ENCODE peak calls at places on chromosomes 4 and X, in ten cellular contexts. A is ascending aorta, J is cardiac muscle cell, M is Caco-2, B is A549, W is neural progenitor cell, N is lower lobe of right lung, S is A673, K is IMR-90, T is neuronal stem cell. D is an unnamed sample.

GRCh38 chr4:23279377-23279988 is 586.7 kb downstream of the GBA3 start:
- DNase-seq in M (no peak), T (no peak), B (no peak), J (no peak), W (no peak), S (no peak), N (no peak), A (no peak), K (no peak), D (no peak)

GRCh38 chrX:132776486-132777210 is 181.8 kb downstream of the HS6ST2 start:
- DNase-seq in T (no peak), W (no peak), K (no peak), S (no peak), N (no peak), A (no peak), J (no peak), B (no peak), M (no peak), D (no peak)

GRCh38 chrX:49212209-49212608 is 12.2 kb upstream of the SYP start:
- DNase-seq in S (no peak), A (no peak), M (no peak), J (no peak), T (no peak), W (no peak), N (no peak), B (no peak), K (no peak), D (no peak)

GRCh38 chrX:89033723-89034122 is 286.7 kb downstream of the CPXCR1 start:
- DNase-seq in W (no peak), J (no peak), N (no peak), M (no peak), T (no peak), K (no peak), A (no peak), B (no peak), S (no peak), D (no peak)

GRCh38 chrX:77910108-77910840 is at the start of gene ATP7A:
- DNase-seq in M (peak), J (peak), B (peak), K (peak), S (peak), N (peak), A (peak), W (peak), T (peak), D (peak)

GRCh38 chrX:43949669-43950068 is 23.5 kb downstream of the NDP start:
- DNase-seq in S (peak), K (no peak), M (peak), J (peak), A (no peak), B (peak), N (peak), T (no peak), W (peak), D (peak)

GRCh38 chr4:168694669-168695068 is 197.8 kb downstream of the PALLD start:
- DNase-seq in B (no peak), A (no peak), J (no peak), N (no peak), W (no peak), T (no peak), M (peak), K (peak), S (peak), D (no peak)

GRCh38 chrX:87664381-87664780 is 146.8 kb downstream of the KLHL4 start:
- DNase-seq in J (peak), T (peak), B (peak), K (peak), N (no peak), W (peak), M (no peak), A (no peak), S (peak), D (no peak)

GRCh38 chr4:62644372-62644771 is 1444.2 kb downstream of the ADGRL3 start:
- DNase-seq in M (peak), B (no peak), K (no peak), S (no peak), T (peak), W (peak), A (no peak), N (no peak), J (peak), D (no peak)

GRCh38 chr4:74675673-74676279 is 118.5 kb downstream of the BTC start:
- DNase-seq in W (peak), S (peak), T (no peak), K (peak), N (no peak), J (peak), M (peak), A (no peak), B (peak), D (peak)

GRCh38 chr4:8940792-8941491 is 69.3 kb upstream of the HMX1 start:
- DNase-seq in A (no peak), S (no peak), M (peak), W (peak), J (peak), N (no peak), K (no peak), T (no peak), B (no peak), D (no peak)

GRCh38 chr4:123843137-123843536 is 446.5 kb downstream of the SPRY1 start:
- DNase-seq in K (no peak), J (no peak), B (no peak), S (no peak), M (no peak), T (no peak), N (no peak), A (no peak), W (no peak), D (no peak)

GRCh38 chrX:139823806-139824205 is 109.0 kb downstream of the ATP11C start:
- DNase-seq in S (no peak), M (no peak), B (no peak), T (no peak), K (peak), J (no peak), W (no peak), N (no peak), A (no peak), D (no peak)

GRCh38 chr4:6892190-6892908 is 17.3 kb upstream of the TBC1D14 start:
- DNase-seq in B (peak), K (peak), A (no peak), J (peak), M (peak), S (no peak), N (peak), T (no peak), W (peak), D (no peak)

GRCh38 chr4:165861378-165861777 is 11.7 kb upstream of the TLL1 start:
- DNase-seq in B (no peak), M (no peak), S (no peak), J (no peak), T (no peak), W (no peak), A (no peak), K (no peak), N (no peak), D (no peak)

DNA sequence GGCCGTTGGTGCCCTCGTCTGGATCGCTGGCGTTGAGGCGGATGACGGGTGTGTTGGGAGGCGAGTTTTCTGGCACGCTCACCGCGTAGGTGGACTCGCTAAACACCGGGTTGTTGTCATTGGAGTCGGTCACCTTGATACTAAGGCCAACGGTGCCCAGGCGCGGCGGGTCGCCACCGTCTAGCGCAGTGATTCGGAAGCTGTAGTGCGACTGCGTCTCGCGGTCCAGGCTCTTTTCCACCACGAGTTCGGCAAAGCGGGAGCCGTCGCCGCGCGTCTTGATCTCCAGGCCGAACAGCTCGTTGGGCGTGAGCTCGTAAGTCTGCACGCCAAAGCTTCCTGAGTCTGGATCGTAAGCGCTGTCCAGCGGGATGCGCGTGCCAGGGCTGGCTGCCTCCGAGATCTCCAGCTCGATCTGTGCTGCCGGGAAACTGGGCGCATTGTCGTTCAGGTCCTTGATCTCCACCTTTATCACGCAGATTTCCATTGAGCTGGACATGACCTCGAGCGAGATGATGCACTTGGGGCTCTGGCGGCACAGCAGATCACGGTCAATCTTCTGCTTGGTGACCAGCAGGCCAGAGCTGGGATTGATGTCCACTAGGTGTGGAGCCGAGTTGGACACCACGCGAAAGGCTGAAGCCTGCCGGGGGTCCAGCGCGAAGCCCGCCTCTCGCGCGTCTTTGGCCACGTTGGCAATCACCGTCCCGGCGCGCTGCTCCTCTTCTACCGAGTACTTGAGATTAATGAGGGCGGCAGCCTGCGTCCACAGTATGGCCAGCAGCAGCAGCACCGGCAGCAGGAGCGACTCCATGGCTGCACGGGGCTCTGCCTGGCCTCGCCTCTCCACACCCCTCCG is 2.1 kb downstream of the PCDH19 start:
- DNase-seq in A (no peak), W (peak), B (no peak), K (no peak), N (no peak), T (no peak), M (no peak), J (peak), S (no peak), D (no peak)
- H3K4me3 ChIP-seq in A (peak), W (peak), B (no peak), K (no peak), N (no peak), T (peak), M (no peak), J (peak), S (no peak), D (no peak)

DNA sequence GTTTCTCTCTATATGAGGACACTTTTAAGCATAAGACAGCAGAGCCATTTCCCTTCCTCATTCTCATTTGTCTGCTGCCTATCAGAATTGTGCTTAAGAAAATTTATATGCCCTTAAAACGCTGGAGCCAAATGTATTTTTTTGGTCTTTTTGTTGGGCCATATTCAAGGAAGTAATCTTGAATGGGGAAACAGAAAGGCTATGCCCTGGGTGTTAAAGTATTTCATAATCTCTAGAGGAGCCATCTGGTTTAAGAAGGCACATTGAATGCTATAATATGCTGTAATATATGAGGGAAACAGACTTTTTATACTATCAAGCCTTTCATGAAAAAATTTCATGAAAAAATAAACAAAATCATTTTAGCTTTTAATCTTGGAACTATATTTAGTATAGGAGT is 4.3 kb downstream of the DMD start:
- DNase-seq in A (no peak), N (no peak), W (no peak), K (peak), S (no peak), M (no peak), T (no peak), J (no peak), B (no peak), D (no peak)
- H3K4me3 ChIP-seq in A (peak), N (no peak), W (no peak), K (no peak), S (no peak), M (no peak), T (no peak), J (peak), B (no peak), D (no peak)

GRCh38 chrX:39310925-39311324 is 509.7 kb downstream of the MID1IP1 start:
- DNase-seq in B (no peak), J (no peak), T (no peak), S (no peak), K (no peak), A (no peak), M (no peak), N (no peak), W (no peak), D (no peak)

GRCh38 chrX:39311646-39312045 is 510.4 kb downstream of the MID1IP1 start:
- DNase-seq in K (no peak), A (no peak), S (no peak), B (no peak), M (no peak), T (no peak), N (no peak), J (no peak), W (no peak), D (peak)

GRCh38 chrX:39309018-39309620 is 507.9 kb downstream of the MID1IP1 start:
- DNase-seq in S (peak), B (no peak), A (no peak), N (no peak), J (no peak), T (no peak), K (no peak), W (no peak), M (no peak), D (peak)

GRCh38 chrX:39309721-39310152 is 508.5 kb downstream of the MID1IP1 start:
- DNase-seq in T (no peak), B (no peak), N (no peak), S (peak), W (no peak), J (no peak), K (no peak), M (peak), A (no peak), D (peak)

DNA sequence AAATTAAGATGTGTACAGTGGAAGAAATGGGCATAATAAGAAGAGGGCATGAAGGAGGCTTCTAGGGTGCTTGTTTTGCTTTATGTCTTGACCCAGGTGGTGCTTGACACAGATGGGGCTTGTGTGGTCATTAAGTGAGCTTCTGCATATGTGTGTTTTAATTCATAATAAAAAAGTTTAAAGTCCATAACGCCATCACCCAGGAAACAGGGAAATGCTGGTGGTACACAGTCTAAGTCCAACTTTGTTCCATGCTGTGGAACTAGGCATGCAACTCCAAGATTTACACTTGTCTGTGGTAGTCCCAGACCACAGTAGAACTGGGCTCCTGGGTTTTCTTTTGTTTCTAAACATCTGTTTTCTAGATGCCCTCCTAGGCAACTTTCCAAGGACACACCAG is 511.9 kb downstream of the MID1IP1 start:
- DNase-seq in K (no peak), W (no peak), J (no peak), B (no peak), N (no peak), S (no peak), A (no peak), T (no peak), M (no peak), D (no peak)
- H3K4me3 ChIP-seq in K (no peak), W (no peak), J (no peak), B (no peak), N (no peak), S (no peak), A (no peak), T (no peak), M (no peak), D (no peak)

GRCh38 chrX:13093489-13094140 is 49.2 kb upstream of the FAM9C start:
- DNase-seq in A (no peak), B (no peak), M (no peak), J (no peak), T (no peak), W (no peak), S (no peak), N (no peak), K (no peak), D (no peak)

GRCh38 chrX:13094374-13094773 is 50.0 kb upstream of the FAM9C start:
- DNase-seq in M (no peak), T (no peak), N (no peak), W (no peak), B (no peak), J (no peak), S (no peak), A (no peak), K (no peak), D (no peak)

GRCh38 chrX:13090261-13091110 is 46.1 kb upstream of the FAM9C start:
- DNase-seq in J (no peak), A (no peak), T (no peak), B (no peak), K (peak), S (no peak), W (no peak), M (no peak), N (no peak), D (no peak)

GRCh38 chrX:13091111-13091765 is 46.8 kb upstream of the FAM9C start:
- DNase-seq in S (no peak), N (no peak), M (no peak), J (no peak), A (no peak), K (no peak), W (no peak), B (no peak), T (no peak), D (peak)

GRCh38 chrX:13092455-13092941 is 48.1 kb upstream of the FAM9C start:
- DNase-seq in M (no peak), T (no peak), J (no peak), B (no peak), A (peak), N (peak), S (no peak), W (no peak), K (no peak), D (peak)
- H3K4me3 ChIP-seq in M (no peak), T (no peak), J (no peak), B (no peak), A (no peak), N (no peak), S (no peak), W (no peak), K (no peak), D (peak)